ENCODE peak calls at places on chromosomes 6 and 20, in nine cellular contexts. Y is K562, U is Panc1, E is GM23338, J is A549, A is HCT116, P is GM12878, I is SK-N-SH, L is HepG2. G is an unnamed sample.

GRCh38 chr20:57396212-57396611 is 5.0 kb downstream of the RBM38 start:
- DNase-seq in E (no peak), Y (no peak), P (no peak), A (no peak), J (no peak), I (no peak), U (no peak), L (no peak), G (no peak)

GRCh38 chr6:169571123-169571962 is 130.5 kb downstream of the WDR27 start:
- DNase-seq in U (peak), L (peak), Y (no peak), A (no peak), P (no peak), I (no peak), J (peak), E (no peak), G (no peak)

GRCh38 chr6:12296255-12296573 is 6.1 kb downstream of the EDN1 start:
- DNase-seq in A (no peak), E (no peak), P (no peak), I (no peak), U (no peak), Y (no peak), L (peak), J (peak), G (no peak)

GRCh38 chr6:131728296-131728939 is 17.6 kb upstream of the CTAGE9 start:
- DNase-seq in P (no peak), U (no peak), A (no peak), J (no peak), I (no peak), E (no peak), L (no peak), Y (no peak), G (no peak)

GRCh38 chr6:30461055-30461454 is 28.3 kb upstream of the HLA-E start:
- DNase-seq in L (no peak), U (no peak), J (no peak), I (no peak), A (no peak), P (no peak), Y (no peak), E (no peak), G (no peak)

GRCh38 chr6:66771626-66772025 is 1064.6 kb upstream of the EYS start:
- DNase-seq in J (no peak), E (no peak), I (no peak), A (no peak), Y (no peak), L (no peak), U (no peak), P (no peak), G (no peak)

GRCh38 chr6:170040115-170040500 is 250.8 kb downstream of the DLL1 start:
- DNase-seq in A (no peak), J (no peak), Y (no peak), L (no peak), I (no peak), E (no peak), U (no peak), P (no peak), G (no peak)

GRCh38 chr6:90095145-90095544 is 200.9 kb downstream of the GJA10 start:
- DNase-seq in E (no peak), P (no peak), J (no peak), Y (no peak), U (no peak), I (no peak), A (no peak), L (no peak), G (no peak)

GRCh38 chr6:47206626-47207025 is 103.1 kb downstream of the TNFRSF21 start:
- DNase-seq in U (no peak), E (no peak), L (no peak), J (no peak), I (no peak), A (no peak), P (no peak), Y (no peak), G (no peak)

GRCh38 chr6:4012826-4013225 is 66.1 kb downstream of the FAM217A start:
- DNase-seq in E (no peak), A (no peak), I (no peak), Y (no peak), P (no peak), U (no peak), J (no peak), L (no peak), G (no peak)

GRCh38 chr20:25272223-25273000 is 24.5 kb downstream of the PYGB start:
- DNase-seq in U (no peak), I (no peak), Y (no peak), E (no peak), P (no peak), L (no peak), J (no peak), A (no peak), G (no peak)

DNA sequence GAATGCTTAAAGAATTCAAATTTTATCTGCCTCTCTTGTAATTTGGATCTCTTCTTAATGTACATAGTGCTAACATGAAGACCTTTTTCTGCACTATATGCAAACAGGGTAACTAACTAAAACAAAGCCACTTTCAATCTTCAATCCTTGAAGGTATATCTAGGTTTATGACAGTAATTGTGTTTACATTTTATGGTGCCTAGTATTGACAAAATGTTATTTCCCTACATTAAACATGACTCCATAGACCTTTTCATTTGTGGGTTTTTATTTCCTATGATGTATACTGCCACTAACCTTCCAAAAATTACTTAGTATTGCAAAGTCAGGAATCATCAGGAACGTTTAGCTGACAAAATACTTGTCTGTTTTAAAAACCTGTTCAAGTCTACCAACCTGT is 95.9 kb downstream of the B3GAT2 start:
- DNase-seq in E (no peak), Y (no peak), J (no peak), P (no peak), U (no peak), L (no peak), A (no peak), I (no peak), G (no peak)
- TF ChIP-seq REST in E (no peak), Y (no peak), J (no peak), P (no peak), U (no peak), L (no peak), A (no peak), I (no peak), G (no peak)

GRCh38 chr6:31778193-31778592 is 1.1 kb upstream of the VWA7 start:
- DNase-seq in E (no peak), U (no peak), Y (no peak), I (no peak), L (peak), J (no peak), A (no peak), P (no peak), G (no peak)

GRCh38 chr6:31777667-31778050 is 531 bp upstream of the VWA7 start:
- DNase-seq in L (no peak), P (no peak), J (no peak), U (no peak), I (no peak), A (no peak), Y (peak), E (no peak), G (no peak)

GRCh38 chr6:31776563-31776960 is 566 bp downstream of the VWA7 start:
- DNase-seq in U (no peak), A (no peak), P (no peak), Y (no peak), L (no peak), I (no peak), J (no peak), E (peak), G (peak)

GRCh38 chr6:31775633-31776263 is 1.4 kb downstream of the VWA7 start:
- DNase-seq in L (no peak), U (no peak), E (no peak), P (no peak), Y (no peak), A (no peak), I (no peak), J (no peak), G (no peak)

GRCh38 chr6:31776961-31777666 is at the start of gene VWA7:
- DNase-seq in A (peak), J (peak), I (peak), Y (peak), L (peak), P (peak), E (peak), U (no peak), G (peak)
- H3K4me3 ChIP-seq in A (peak), J (peak), I (no peak), Y (peak), L (peak), P (no peak), E (no peak), U (no peak), G (peak)

GRCh38 chr6:159461998-159462397 is 231.0 kb downstream of the SOD2 start:
- DNase-seq in E (no peak), I (no peak), Y (no peak), L (no peak), P (no peak), A (no peak), J (no peak), U (no peak), G (no peak)
- TF ChIP-seq REST in E (no peak), I (no peak), Y (no peak), L (no peak), P (no peak), A (no peak), J (no peak), U (no peak), G (no peak)

DNA sequence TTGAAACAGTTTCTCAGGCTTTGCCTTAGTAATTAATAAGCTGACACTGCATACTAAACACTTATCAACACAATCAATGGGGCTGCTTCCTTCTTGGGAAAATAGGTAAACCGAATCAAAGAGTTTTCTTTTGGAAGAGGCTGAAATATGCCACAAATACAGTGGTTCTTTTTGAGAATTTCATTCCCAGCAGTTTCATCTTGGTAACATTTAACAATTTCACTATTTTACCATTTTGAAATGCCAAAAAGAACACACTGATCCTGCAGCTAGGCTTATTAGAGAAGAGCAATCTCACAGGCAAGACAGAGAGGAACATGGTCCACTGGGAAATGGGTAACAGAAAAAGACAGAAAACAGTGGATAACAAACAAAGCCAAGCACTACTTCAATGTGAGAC is 2.6 kb downstream of the CNR1 start:
- DNase-seq in U (no peak), E (no peak), Y (no peak), A (no peak), J (no peak), I (no peak), P (no peak), L (no peak), G (no peak)
- H3K4me3 ChIP-seq in U (no peak), E (no peak), Y (no peak), A (no peak), J (no peak), I (no peak), P (no peak), L (no peak), G (no peak)

GRCh38 chr6:43454290-43455033 is 886 bp downstream of the DLK2 start:
- DNase-seq in J (peak), E (peak), Y (peak), L (peak), P (no peak), A (peak), U (no peak), I (peak), G (peak)

GRCh38 chr6:43456737-43457126 is 1.4 kb upstream of the DLK2 start:
- DNase-seq in U (no peak), I (no peak), A (no peak), L (no peak), J (no peak), Y (peak), P (no peak), E (peak), G (no peak)

GRCh38 chr6:43452896-43453295 is 2.5 kb downstream of the DLK2 start:
- DNase-seq in I (no peak), U (no peak), J (no peak), L (no peak), E (no peak), P (no peak), Y (no peak), A (no peak), G (no peak)

GRCh38 chr6:43453831-43454230 is 1.5 kb downstream of the DLK2 start:
- DNase-seq in P (no peak), I (no peak), L (no peak), E (no peak), U (no peak), J (no peak), Y (no peak), A (no peak), G (no peak)

GRCh38 chr6:43455034-43455747 is at the start of gene DLK2:
- DNase-seq in Y (peak), I (peak), L (no peak), J (peak), A (no peak), E (peak), P (no peak), U (no peak), G (no peak)
- TF ChIP-seq REST in Y (no peak), I (no peak), L (no peak), J (no peak), A (no peak), E (no peak), P (no peak), U (no peak), G (no peak)

DNA sequence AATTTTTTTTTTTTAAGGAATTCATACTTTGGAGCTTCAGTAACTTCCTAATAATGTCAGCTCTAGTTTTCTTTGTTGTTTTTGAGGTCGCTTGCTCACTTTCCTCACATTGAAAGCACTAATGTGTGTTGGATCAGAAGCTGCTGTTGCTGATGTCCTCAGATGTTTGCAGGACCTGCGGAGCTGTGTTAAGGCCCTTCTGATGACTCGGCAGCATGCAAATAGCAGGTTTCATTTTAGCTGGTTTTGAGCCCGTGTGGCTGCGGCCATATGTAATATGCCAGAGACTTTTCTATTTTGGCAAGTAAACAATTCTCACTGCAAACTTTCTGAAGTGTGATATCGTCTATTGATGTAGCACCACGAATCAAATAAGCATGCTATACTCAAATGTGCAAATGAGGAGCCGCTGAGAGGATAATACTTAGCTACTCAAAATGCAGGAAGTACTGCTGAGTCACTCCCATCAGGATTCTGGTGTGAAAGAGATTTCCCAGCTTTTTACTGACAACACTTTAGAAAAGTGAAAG is 187.8 kb downstream of the SASH1 start:
- DNase-seq in I (no peak), P (no peak), U (no peak), A (no peak), J (peak), Y (peak), E (peak), L (no peak), G (no peak)
- H3K4me3 ChIP-seq in I (peak), P (no peak), U (no peak), A (no peak), J (no peak), Y (no peak), E (no peak), L (no peak), G (no peak)

G was measured in HL-60.